ENCODE peak calls at places on chromosomes 13 and 19, in four cellular contexts. O, R, A and Y are unnamed samples.

GRCh38 chr19:55406869-55407624 is 541 bp downstream of the UBE2S start:
- DNase-seq in A (no peak), O (no peak), R (peak; percentile 36), Y (peak; percentile 41)

GRCh38 chr19:42311612-42312160 is 1.4 kb upstream of the TMEM145 start:
- DNase-seq in A (no peak), O (no peak), R (no peak), Y (no peak)

GRCh38 chr13:27619093-27619705 is 1.1 kb downstream of the LNX2 start:
- DNase-seq in O (no peak), R (peak; percentile 63), A (no peak), Y (no peak)

GRCh38 chr13:19185865-19186645 is 4.4 kb upstream of the TUBA3C start:
- DNase-seq in R (no peak), A (no peak), O (no peak), Y (no peak)

GRCh38 chr19:38664503-38665211 is 17.2 kb downstream of the ACTN4 start:
- DNase-seq in A (no peak), O (no peak), R (no peak), Y (no peak)

GRCh38 chr19:39335168-39335567 is 675 bp downstream of the GMFG start:
- DNase-seq in R (no peak), O (no peak), A (no peak), Y (no peak)

GRCh38 chr13:95267662-95268369 is 33.4 kb downstream of the ABCC4 start:
- DNase-seq in A (no peak), O (no peak), R (no peak), Y (no peak)

GRCh38 chr19:52993342-52994178 is 20.2 kb upstream of the ERVV-1 start:
- DNase-seq in R (peak; percentile 84), O (peak; percentile 81), A (peak; percentile 90), Y (peak; percentile 86)

GRCh38 chr13:76380436-76381065 is 505.7 kb downstream of the KCTD12 start:
- DNase-seq in O (no peak), A (no peak), R (no peak), Y (no peak)

GRCh38 chr19:34499155-34499834 is 17.7 kb downstream of the WTIP start:
- DNase-seq in R (no peak), A (no peak), O (no peak), Y (no peak)

GRCh38 chr13:93945621-93946020 is 533.9 kb downstream of the DCT start:
- DNase-seq in O (no peak), A (no peak), R (no peak), Y (no peak)

GRCh38 chr13:75153386-75153785 is 328.6 kb downstream of the TBC1D4 start:
- DNase-seq in O (no peak), A (no peak), R (no peak), Y (no peak)

GRCh38 chr13:54733639-54734038 is 1705.0 kb downstream of the OLFM4 start:
- DNase-seq in O (no peak), R (no peak), A (no peak), Y (no peak)

GRCh38 chr19:39502640-39503417 is 4.1 kb downstream of the DLL3 start:
- DNase-seq in R (peak; percentile 58), O (peak; percentile 77), A (peak; percentile 84), Y (peak; percentile 87)

GRCh38 chr19:57566396-57567256 is 7.0 kb upstream of the ZNF550 start:
- DNase-seq in R (no peak), O (no peak), A (no peak), Y (no peak)

GRCh38 chr19:46493236-46494114 is 2.2 kb downstream of the PNMA8B start:
- DNase-seq in A (peak; percentile 67), R (no peak), O (peak; percentile 55), Y (no peak)

GRCh38 chr19:39254539-39255345 is 6.1 kb upstream of the IFNL4 start:
- DNase-seq in O (no peak), A (no peak), R (no peak), Y (no peak)

GRCh38 chr19:50831026-50831396 is 2.4 kb downstream of the KLK15 start:
- DNase-seq in O (no peak), A (no peak), R (no peak), Y (no peak)

GRCh38 chr13:75364131-75364713 is 117.7 kb downstream of the TBC1D4 start:
- DNase-seq in A (no peak), O (no peak), R (no peak), Y (no peak)

GRCh38 chr19:37986048-37986750 is 79.2 kb downstream of the SIPA1L3 start:
- DNase-seq in A (no peak), O (no peak), R (no peak), Y (no peak)

GRCh38 chr19:43895727-43896126 is 39.4 kb downstream of the ZNF45 start:
- DNase-seq in A (no peak), O (no peak), R (no peak), Y (no peak)

GRCh38 chr13:34750078-34750703 is 191.9 kb upstream of the NBEA start:
- DNase-seq in A (peak; percentile 47), O (peak; percentile 44), R (peak; percentile 36), Y (peak; percentile 27)

GRCh38 chr19:55171440-55171839 is 5.0 kb upstream of the DNAAF3 start:
- DNase-seq in R (no peak), A (no peak), O (no peak), Y (no peak)

GRCh38 chr13:66656050-66656449 is 574.1 kb downstream of the PCDH9 start:
- DNase-seq in A (no peak), O (no peak), R (no peak), Y (no peak)

GRCh38 chr19:54207908-54208783 is 7.5 kb downstream of the RPS9 start:
- DNase-seq in R (peak; percentile 69), A (no peak), O (peak; percentile 88), Y (no peak)

GRCh38 chr19:55353803-55354697 is 469 bp downstream of the COX6B2 start:
- DNase-seq in R (peak; percentile 73), A (peak; percentile 89), O (peak; percentile 80), Y (peak; percentile 84)

GRCh38 chr13:73173160-73173905 is 114.5 kb downstream of the KLF5 start:
- DNase-seq in A (no peak), O (no peak), R (no peak), Y (no peak)

GRCh38 chr19:43362179-43362578 is 8.7 kb downstream of the CD177 start:
- DNase-seq in R (no peak), A (no peak), O (no peak), Y (no peak)

GRCh38 chr13:83229574-83230300 is 652.5 kb downstream of the SLITRK1 start:
- DNase-seq in A (no peak), R (no peak), O (no peak), Y (no peak)

GRCh38 chr13:76292031-76292430 is 594.2 kb downstream of the KCTD12 start:
- DNase-seq in R (no peak), O (no peak), A (no peak), Y (no peak)

GRCh38 chr19:1812426-1813196 is 535 bp upstream of the ATP8B3 start:
- DNase-seq in R (peak; percentile 92), O (peak; percentile 98), A (peak; percentile 95), Y (peak; percentile 94)
- TF ChIP-seq CTCF in R (peak; percentile 54), O (peak; percentile 52), A (peak; percentile 50), Y (no peak)

DNA sequence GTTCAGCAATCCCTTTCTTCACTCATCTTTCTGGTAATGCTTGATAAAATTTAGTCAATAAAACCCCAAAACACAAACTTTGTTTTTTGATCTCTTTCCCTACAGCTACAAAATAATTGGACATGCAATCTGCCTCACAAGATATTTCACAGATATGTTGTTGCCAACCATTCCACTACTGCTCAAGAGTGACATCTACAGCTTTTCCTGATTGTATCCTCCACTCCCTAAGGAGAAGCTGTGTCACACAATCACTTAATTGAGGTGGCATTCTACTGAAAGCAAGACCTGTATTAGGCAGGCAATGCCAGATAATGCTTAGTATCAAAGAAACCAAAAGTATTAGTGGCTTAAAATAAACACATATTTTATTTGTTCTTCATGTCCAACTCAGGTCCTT is 1646.2 kb upstream of the SPRY2 start:
- DNase-seq in A (no peak), R (no peak), O (no peak), Y (no peak)
- TF ChIP-seq CTCF in A (no peak), R (no peak), O (no peak), Y (no peak)

GRCh38 chr13:43304945-43305344 is 281.6 kb downstream of the DNAJC15 start:
- DNase-seq in A (no peak), O (no peak), R (no peak), Y (no peak)
- TF ChIP-seq CTCF in A (no peak), O (no peak), R (no peak), Y (no peak)

DNA sequence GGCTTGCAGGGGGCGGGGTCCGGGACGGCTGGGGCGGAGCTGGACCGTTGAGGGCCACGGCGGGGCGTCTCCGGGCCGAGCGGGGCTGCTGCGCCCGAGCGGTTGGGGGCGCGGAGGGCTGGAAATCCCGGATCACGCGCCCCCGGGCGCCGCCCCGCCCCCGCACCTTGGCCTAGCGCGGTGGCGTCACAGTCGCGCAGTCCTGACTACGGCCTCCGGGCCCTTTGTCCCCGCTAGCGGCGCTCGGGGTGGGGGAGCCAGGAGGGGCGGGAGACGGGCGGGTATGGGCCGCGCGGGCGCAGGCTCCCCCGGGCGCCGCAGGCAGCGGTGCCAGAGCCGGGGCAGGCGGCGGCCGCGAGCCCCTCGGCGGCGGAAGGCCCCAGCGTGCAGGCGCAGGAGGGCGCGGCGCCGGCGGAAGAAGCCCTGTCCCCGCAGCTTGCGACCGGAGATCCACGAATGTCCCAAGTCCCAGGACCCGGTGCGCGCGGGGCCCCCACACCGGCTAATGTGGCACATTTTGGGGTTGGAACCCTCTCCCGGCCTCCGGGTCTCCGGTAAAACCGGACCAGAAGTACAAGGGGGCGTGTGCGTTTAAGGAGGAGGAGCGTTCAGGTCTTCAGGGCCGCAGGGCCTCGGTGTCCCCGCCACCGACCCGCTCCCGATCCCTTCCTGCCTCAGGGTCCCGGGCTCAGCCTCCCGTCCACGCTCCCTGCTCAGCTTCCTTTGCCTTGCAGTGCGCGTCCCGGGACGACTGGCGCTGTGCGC is 840 bp downstream of the GPX4 start:
- DNase-seq in O (peak; percentile 88), R (peak; percentile 79), A (peak; percentile 84), Y (peak; percentile 80)
- TF ChIP-seq CTCF in O (no peak), R (no peak), A (no peak), Y (no peak)

GRCh38 chr13:65330691-65331090 is 1899.4 kb downstream of the PCDH9 start:
- DNase-seq in R (no peak), O (no peak), A (no peak), Y (no peak)
- TF ChIP-seq CTCF in R (no peak), O (no peak), A (no peak), Y (no peak)

DNA sequence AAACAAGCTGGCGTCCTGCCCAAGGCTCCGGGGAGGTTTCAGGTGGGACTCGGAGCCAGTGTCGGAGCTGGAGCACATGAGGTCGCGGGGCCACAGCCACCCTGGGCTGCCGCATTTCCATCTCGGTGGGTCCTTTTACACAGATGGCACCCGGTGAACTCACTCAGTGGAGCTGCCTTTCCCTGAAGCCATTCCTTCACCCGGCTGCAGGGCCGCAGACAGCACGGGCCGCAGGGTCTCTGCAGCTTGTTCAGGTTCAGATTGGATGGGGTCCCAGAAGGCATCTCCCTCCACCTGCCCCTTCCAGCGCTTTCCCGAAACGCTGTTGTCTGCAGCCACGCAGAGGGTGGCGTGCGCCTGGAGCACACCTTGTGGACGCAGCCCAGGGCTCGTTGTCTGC is 17.9 kb downstream of the MCF2L start:
- DNase-seq in A (no peak), R (no peak), O (no peak), Y (no peak)
- TF ChIP-seq CTCF in A (no peak), R (no peak), O (no peak), Y (no peak)

GRCh38 chr13:44048326-44048725 is 168.6 kb downstream of the LACC1 start:
- DNase-seq in A (no peak), R (no peak), O (no peak), Y (no peak)
- TF ChIP-seq CTCF in A (no peak), R (peak; percentile 10), O (no peak), Y (no peak)

GRCh38 chr19:33176670-33177416 is 17.3 kb upstream of the LRP3 start:
- DNase-seq in A (peak; percentile 98), O (peak; percentile 97), R (peak; percentile 97), Y (peak; percentile 96)
- TF ChIP-seq CTCF in A (no peak), O (peak; percentile 38), R (peak; percentile 43), Y (no peak)